ENCODE peak calls at places on chromosomes 11 and 22, in five cellular contexts. One of them, this sample, is unnamed.

GRCh38 chr11:103384652-103385051 is 275.4 kb downstream of the DYNC2H1 start:
- DNase-seq in lower leg skin: no peak
- DNase-seq in omental fat pad: no peak
- DNase-seq in cardiac muscle cell: no peak
- DNase-seq in BJ: no peak
- DNase-seq in this sample: no peak

GRCh38 chr11:88402784-88403183 is 65.2 kb upstream of the CTSC start:
- DNase-seq in omental fat pad: no peak
- DNase-seq in BJ: no peak
- DNase-seq in cardiac muscle cell: no peak
- DNase-seq in lower leg skin: no peak
- DNase-seq in this sample: no peak

GRCh38 chr11:11987503-11988022 is 20.9 kb downstream of the DKK3 start:
- DNase-seq in omental fat pad: no peak
- DNase-seq in cardiac muscle cell: no peak
- DNase-seq in lower leg skin: peak; percentile 45
- DNase-seq in BJ: no peak
- DNase-seq in this sample: no peak

GRCh38 chr11:66268210-66268952 is at the start of gene RAB1B:
- DNase-seq in cardiac muscle cell: peak; percentile 100
- DNase-seq in lower leg skin: peak; percentile 100
- DNase-seq in omental fat pad: peak; percentile 98
- DNase-seq in BJ: peak; percentile 94
- DNase-seq in this sample: peak; percentile 99

GRCh38 chr11:130131957-130132850 is 27.4 kb upstream of the ST14 start:
- DNase-seq in cardiac muscle cell: peak; percentile 57
- DNase-seq in lower leg skin: no peak
- DNase-seq in BJ: no peak
- DNase-seq in omental fat pad: no peak
- DNase-seq in this sample: peak; percentile 66

GRCh38 chr22:20024225-20025087 is 3.5 kb downstream of the TANGO2 start:
- DNase-seq in lower leg skin: no peak
- DNase-seq in cardiac muscle cell: no peak
- DNase-seq in BJ: no peak
- DNase-seq in omental fat pad: no peak
- DNase-seq in this sample: no peak

GRCh38 chr11:37710031-37710430 is 1112.0 kb upstream of the RAG2 start:
- DNase-seq in BJ: peak; percentile 56
- DNase-seq in lower leg skin: no peak
- DNase-seq in omental fat pad: no peak
- DNase-seq in cardiac muscle cell: no peak
- DNase-seq in this sample: no peak

GRCh38 chr11:126083829-126084607 is 21.4 kb upstream of the CDON start:
- DNase-seq in cardiac muscle cell: peak; percentile 31
- DNase-seq in lower leg skin: peak; percentile 60
- DNase-seq in BJ: no peak
- DNase-seq in omental fat pad: no peak
- DNase-seq in this sample: no peak

GRCh38 chr22:48588881-48589450 is 1238.7 kb downstream of the BRD1 start:
- DNase-seq in omental fat pad: no peak
- DNase-seq in cardiac muscle cell: no peak
- DNase-seq in lower leg skin: no peak
- DNase-seq in BJ: no peak
- DNase-seq in this sample: no peak

GRCh38 chr11:61390161-61390560 is 2.2 kb upstream of the TMEM216 start:
- DNase-seq in cardiac muscle cell: no peak
- DNase-seq in omental fat pad: no peak
- DNase-seq in lower leg skin: no peak
- DNase-seq in BJ: no peak
- DNase-seq in this sample: no peak

GRCh38 chr11:12864316-12865156 is 144.6 kb upstream of the RASSF10 start:
- DNase-seq in BJ: no peak
- DNase-seq in omental fat pad: no peak
- DNase-seq in cardiac muscle cell: peak; percentile 31
- DNase-seq in lower leg skin: no peak
- DNase-seq in this sample: no peak

GRCh38 chr11:27039873-27040272 is 742 bp upstream of the BBOX1 start:
- DNase-seq in cardiac muscle cell: no peak
- DNase-seq in BJ: no peak
- DNase-seq in lower leg skin: no peak
- DNase-seq in omental fat pad: no peak
- DNase-seq in this sample: no peak

GRCh38 chr11:44773351-44773965 is 46.7 kb downstream of the TSPAN18 start:
- DNase-seq in lower leg skin: peak; percentile 76
- DNase-seq in BJ: no peak
- DNase-seq in omental fat pad: no peak
- DNase-seq in cardiac muscle cell: no peak
- DNase-seq in this sample: no peak

GRCh38 chr11:126997641-126998040 is 2.9 kb downstream of the KIRREL3 start:
- DNase-seq in lower leg skin: peak; percentile 32
- DNase-seq in cardiac muscle cell: no peak
- DNase-seq in omental fat pad: no peak
- DNase-seq in BJ: no peak
- DNase-seq in this sample: no peak

GRCh38 chr11:79312591-79313267 is 128.1 kb downstream of the TENM4 start:
- DNase-seq in lower leg skin: no peak
- DNase-seq in omental fat pad: no peak
- DNase-seq in BJ: no peak
- DNase-seq in cardiac muscle cell: no peak
- DNase-seq in this sample: no peak

GRCh38 chr11:94788396-94788795 is 20.2 kb downstream of the AMOTL1 start:
- DNase-seq in lower leg skin: no peak
- DNase-seq in omental fat pad: no peak
- DNase-seq in cardiac muscle cell: no peak
- DNase-seq in BJ: no peak
- DNase-seq in this sample: no peak

GRCh38 chr22:23789638-23790037 is 2.9 kb downstream of the SMARCB1 start:
- DNase-seq in omental fat pad: no peak
- DNase-seq in lower leg skin: no peak
- DNase-seq in BJ: no peak
- DNase-seq in cardiac muscle cell: peak; percentile 32
- DNase-seq in this sample: no peak

GRCh38 chr22:35404176-35404575 is 4.2 kb downstream of the MCM5 start:
- DNase-seq in cardiac muscle cell: no peak
- DNase-seq in BJ: no peak
- DNase-seq in omental fat pad: no peak
- DNase-seq in lower leg skin: no peak
- DNase-seq in this sample: no peak

GRCh38 chr11:113316251-113316650 is 1.9 kb downstream of the TTC12 start:
- DNase-seq in BJ: no peak
- DNase-seq in lower leg skin: no peak
- DNase-seq in omental fat pad: no peak
- DNase-seq in cardiac muscle cell: no peak
- DNase-seq in this sample: no peak

GRCh38 chr22:31995046-31995445 is 48.0 kb upstream of the SLC5A1 start:
- DNase-seq in BJ: no peak
- DNase-seq in omental fat pad: no peak
- DNase-seq in cardiac muscle cell: no peak
- DNase-seq in lower leg skin: no peak
- DNase-seq in this sample: no peak

GRCh38 chr11:19868281-19868821 is 155.7 kb downstream of the NAV2 start:
- DNase-seq in lower leg skin: no peak
- DNase-seq in BJ: peak; percentile 66
- DNase-seq in omental fat pad: no peak
- DNase-seq in cardiac muscle cell: no peak
- DNase-seq in this sample: no peak

GRCh38 chr11:19868871-19869270 is 156.2 kb downstream of the NAV2 start:
- DNase-seq in cardiac muscle cell: no peak
- DNase-seq in BJ: no peak
- DNase-seq in lower leg skin: no peak
- DNase-seq in omental fat pad: no peak
- DNase-seq in this sample: no peak

GRCh38 chr11:19869466-19869865 is 156.8 kb downstream of the NAV2 start:
- DNase-seq in lower leg skin: no peak
- DNase-seq in omental fat pad: no peak
- DNase-seq in cardiac muscle cell: no peak
- DNase-seq in BJ: no peak
- DNase-seq in this sample: no peak

GRCh38 chr11:19866037-19866436 is 153.4 kb downstream of the NAV2 start:
- DNase-seq in omental fat pad: no peak
- DNase-seq in lower leg skin: no peak
- DNase-seq in BJ: no peak
- DNase-seq in cardiac muscle cell: no peak
- DNase-seq in this sample: no peak

DNA sequence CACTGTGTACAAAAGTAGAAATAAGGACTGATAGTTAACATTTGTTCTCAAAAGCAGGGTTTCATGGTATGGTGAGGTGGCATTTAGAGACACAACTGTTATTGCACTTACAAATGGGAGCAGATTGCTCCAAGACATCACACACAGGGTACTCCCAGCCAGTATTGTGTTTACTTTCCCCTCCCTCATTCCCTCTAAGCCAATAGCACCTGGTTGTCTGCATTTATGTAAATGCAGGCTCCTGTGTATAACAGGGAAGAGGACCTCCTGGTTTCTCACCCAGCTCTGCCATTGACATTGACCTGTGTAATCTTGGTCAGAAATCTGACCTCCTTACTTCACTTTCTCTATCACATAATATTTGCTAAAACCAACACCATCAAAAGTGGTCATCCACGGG is 154.4 kb downstream of the NAV2 start:
- DNase-seq in lower leg skin: no peak
- DNase-seq in cardiac muscle cell: no peak
- DNase-seq in omental fat pad: no peak
- DNase-seq in BJ: no peak
- DNase-seq in this sample: no peak
- TF ChIP-seq CTCF in lower leg skin: no peak
- TF ChIP-seq CTCF in cardiac muscle cell: no peak
- TF ChIP-seq CTCF in omental fat pad: no peak
- TF ChIP-seq CTCF in BJ: no peak
- TF ChIP-seq CTCF in this sample: no peak

GRCh38 chr11:111976614-111977140 is 39.5 kb downstream of the DIXDC1 start:
- DNase-seq in BJ: no peak
- DNase-seq in lower leg skin: peak; percentile 87
- DNase-seq in cardiac muscle cell: peak; percentile 49
- DNase-seq in omental fat pad: no peak
- DNase-seq in this sample: no peak
- TF ChIP-seq CTCF in BJ: no peak
- TF ChIP-seq CTCF in lower leg skin: no peak
- TF ChIP-seq CTCF in cardiac muscle cell: no peak
- TF ChIP-seq CTCF in omental fat pad: no peak
- TF ChIP-seq CTCF in this sample: no peak

GRCh38 chr11:21811572-21811971 is 381.3 kb upstream of the ANO5 start:
- DNase-seq in cardiac muscle cell: peak; percentile 51
- DNase-seq in BJ: no peak
- DNase-seq in omental fat pad: no peak
- DNase-seq in lower leg skin: no peak
- DNase-seq in this sample: no peak
- TF ChIP-seq CTCF in cardiac muscle cell: no peak
- TF ChIP-seq CTCF in BJ: no peak
- TF ChIP-seq CTCF in omental fat pad: no peak
- TF ChIP-seq CTCF in lower leg skin: no peak
- TF ChIP-seq CTCF in this sample: no peak

GRCh38 chr11:31240340-31240904 is 129.1 kb downstream of the DCDC1 start:
- DNase-seq in omental fat pad: no peak
- DNase-seq in cardiac muscle cell: peak; percentile 70
- DNase-seq in BJ: no peak
- DNase-seq in lower leg skin: no peak
- DNase-seq in this sample: no peak
- TF ChIP-seq CTCF in omental fat pad: no peak
- TF ChIP-seq CTCF in cardiac muscle cell: peak; percentile 63
- TF ChIP-seq CTCF in BJ: peak; percentile 45
- TF ChIP-seq CTCF in lower leg skin: no peak
- TF ChIP-seq CTCF in this sample: peak; percentile 19

DNA sequence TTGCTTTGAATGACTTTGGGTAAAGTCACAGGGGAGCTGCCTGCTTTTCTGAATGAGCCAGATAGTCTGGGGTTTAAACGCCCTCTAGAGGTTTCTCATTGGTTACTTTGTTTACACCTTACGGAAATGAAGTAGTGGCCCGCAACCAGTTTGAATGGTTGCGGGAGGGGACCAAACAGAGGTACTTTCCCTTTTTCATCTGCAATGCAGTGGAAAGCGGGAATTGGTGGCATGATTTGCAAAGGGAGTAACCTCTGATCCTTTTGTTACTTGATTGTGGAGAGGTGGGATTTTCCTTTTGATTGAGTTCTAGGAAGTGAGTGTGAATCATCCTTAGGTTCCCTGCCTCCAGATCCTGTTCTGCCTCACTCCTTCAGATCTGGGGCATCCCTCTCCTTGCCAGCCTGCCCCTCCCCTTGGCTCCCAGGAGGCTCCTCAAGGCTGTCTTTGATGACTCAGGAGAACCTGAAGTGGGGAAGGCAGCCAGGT is 15.9 kb upstream of the GLYATL1 start:
- DNase-seq in BJ: no peak
- DNase-seq in omental fat pad: no peak
- DNase-seq in cardiac muscle cell: peak; percentile 52
- DNase-seq in lower leg skin: peak; percentile 80
- DNase-seq in this sample: no peak
- TF ChIP-seq CTCF in BJ: peak; percentile 46
- TF ChIP-seq CTCF in omental fat pad: no peak
- TF ChIP-seq CTCF in cardiac muscle cell: peak; percentile 42
- TF ChIP-seq CTCF in lower leg skin: no peak
- TF ChIP-seq CTCF in this sample: no peak

This sample was measured in tibial nerve.